ENCODE peak calls at places on chromosomes 12 and 14, in eight cellular contexts. J is NK-92 treated with Interleukin-12 subunit alpha and Interleukin-12 subunit beta, amount 100 ng/mL, for 24 hours; Q is stimulated activated CD8-positive, alpha-beta memory T cell treated with anti-CD3 and anti-CD28 coated beads, Interleukin-4, amount 100 ng/mL, for 24 hours; K is GM23248; C is WERI-Rb-1; T is HTR-8/SVneo; I is activated T-helper 1 cell treated with Interleukin-2 at 50 U/mL for 16 hours; H is hepatocyte. P is an unnamed sample.

GRCh38 chr12:103881261-103881660 is 40.2 kb upstream of the NT5DC3 start:
- DNase-seq in C (no peak), T (no peak), J (no peak), K (no peak), I (no peak), Q (no peak), H (no peak), P (no peak)

GRCh38 chr12:91272456-91273063 is 89.9 kb upstream of the DCN start:
- DNase-seq in J (no peak), C (no peak), I (no peak), Q (no peak), H (no peak), K (no peak), T (no peak), P (no peak)

GRCh38 chr14:100739306-100739705 is 12.6 kb downstream of the DLK1 start:
- DNase-seq in C (no peak), I (no peak), T (no peak), K (no peak), J (no peak), Q (no peak), H (no peak), P (no peak)

GRCh38 chr12:104180389-104180788 is 35.2 kb upstream of the TXNRD1 start:
- DNase-seq in T (no peak), H (no peak), Q (no peak), I (no peak), J (no peak), K (no peak), C (no peak), P (no peak)

GRCh38 chr12:9872743-9873142 is 3.6 kb upstream of the CLEC2B start:
- DNase-seq in I (no peak), Q (no peak), K (no peak), H (peak; percentile 10), J (no peak), C (peak; percentile 75), T (no peak), P (no peak)

GRCh38 chr12:15273896-15274295 is 48.4 kb upstream of the PTPRO start:
- DNase-seq in C (no peak), H (no peak), Q (no peak), I (no peak), T (no peak), K (no peak), J (no peak), P (no peak)

GRCh38 chr14:56814468-56815074 is 4.3 kb upstream of the OTX2 start:
- DNase-seq in C (peak; percentile 53), H (no peak), I (no peak), Q (no peak), T (no peak), K (no peak), J (no peak), P (no peak)

GRCh38 chr12:4421590-4422031 is 24.0 kb downstream of the FGF6 start:
- DNase-seq in I (no peak), C (peak; percentile 30), J (no peak), Q (no peak), K (peak; percentile 54), H (peak; percentile 70), T (peak; percentile 81), P (no peak)

GRCh38 chr14:77251870-77252269 is 19.1 kb downstream of the NGB start:
- DNase-seq in T (no peak), Q (no peak), C (no peak), H (no peak), I (no peak), K (no peak), J (no peak), P (no peak)